ENCODE peak calls at places on chromosomes 6 and 20, in seven cellular contexts. J is CD8-positive, alpha-beta T cell; B is vagina; M is fibroblast of lung; U is dorsolateral prefrontal cortex; Q is A549; D is HCT116. P is an unnamed sample.

GRCh38 chr6:158642805-158643489 is 1.6 kb downstream of the DYNLT1 start:
- DNase-seq in B (peak), Q (no peak), M (no peak), U (no peak), J (peak), D (no peak), P (no peak)

GRCh38 chr6:37038297-37039198 is 33.1 kb downstream of the FGD2 start:
- DNase-seq in B (no peak), M (peak), D (no peak), Q (no peak), U (no peak), J (no peak), P (peak)

GRCh38 chr6:35140991-35141720 is at the start of gene TCP11:
- DNase-seq in D (no peak), Q (no peak), M (no peak), J (peak), B (no peak), U (no peak), P (peak)

GRCh38 chr6:99344289-99344688 is 5.2 kb downstream of the FAXC start:
- DNase-seq in D (no peak), M (peak), U (no peak), Q (no peak), J (no peak), B (no peak), P (no peak)

GRCh38 chr20:5221078-5221430 is 94.2 kb downstream of the CDS2 start:
- DNase-seq in B (no peak), U (no peak), M (no peak), Q (no peak), D (no peak), J (no peak), P (no peak)

GRCh38 chr6:38091626-38092025 is 272.1 kb downstream of the ZFAND3 start:
- DNase-seq in D (no peak), U (no peak), Q (no peak), B (no peak), J (no peak), M (no peak), P (no peak)

GRCh38 chr6:26250806-26251075 is 114.3 kb upstream of the BTN3A2 start:
- DNase-seq in M (no peak), D (no peak), U (no peak), J (peak), Q (no peak), B (no peak), P (no peak)

GRCh38 chr6:2737885-2738284 is 12.8 kb downstream of the MYLK4 start:
- DNase-seq in D (no peak), U (no peak), M (no peak), Q (no peak), J (no peak), B (no peak), P (no peak)

GRCh38 chr6:31266721-31267360 is 5.1 kb downstream of the HLA-C start:
- DNase-seq in D (no peak), B (no peak), J (no peak), Q (no peak), M (no peak), U (no peak), P (no peak)

GRCh38 chr6:54093306-54093705 is 17.9 kb upstream of the MLIP start:
- DNase-seq in D (no peak), U (no peak), J (no peak), B (no peak), M (no peak), Q (no peak), P (no peak)

GRCh38 chr20:51831891-51832675 is 29.8 kb upstream of the SALL4 start:
- DNase-seq in U (no peak), Q (no peak), B (no peak), M (peak), J (no peak), D (no peak), P (no peak)

GRCh38 chr6:17869010-17869752 is 118.3 kb downstream of the KIF13A start:
- DNase-seq in M (no peak), U (peak), J (no peak), D (no peak), Q (no peak), B (no peak), P (no peak)

GRCh38 chr20:31909253-31910070 is 39.0 kb downstream of the TTLL9 start:
- DNase-seq in Q (no peak), B (no peak), J (no peak), D (no peak), M (no peak), U (no peak), P (no peak)

GRCh38 chr6:31912186-31912585 is 10.3 kb upstream of the ZBTB12 start:
- DNase-seq in D (no peak), B (no peak), U (no peak), M (no peak), J (no peak), Q (no peak), P (no peak)

GRCh38 chr20:36491901-36492617 is 49.3 kb upstream of the MYL9 start:
- DNase-seq in D (no peak), M (no peak), B (no peak), Q (no peak), J (peak), U (no peak), P (no peak)

GRCh38 chr6:12911387-12911960 is 194.9 kb downstream of the PHACTR1 start:
- DNase-seq in D (no peak), B (no peak), M (peak), J (no peak), Q (peak), U (no peak), P (no peak)

GRCh38 chr6:11251553-11252358 is 19.3 kb upstream of the NEDD9 start:
- DNase-seq in J (no peak), M (peak), U (peak), B (no peak), D (no peak), Q (no peak), P (peak)

GRCh38 chr6:29112135-29112534 is 4.3 kb downstream of the OR2J3 start:
- DNase-seq in U (no peak), D (peak), B (no peak), J (no peak), Q (peak), M (no peak), P (no peak)

GRCh38 chr6:28811873-28812272 is 111.9 kb downstream of the TRIM27 start:
- DNase-seq in Q (peak), D (no peak), U (no peak), M (no peak), B (no peak), J (no peak), P (no peak)

GRCh38 chr20:11496382-11496781 is 421.3 kb upstream of the BTBD3 start:
- DNase-seq in J (no peak), B (no peak), Q (peak), M (no peak), D (no peak), U (no peak), P (no peak)

GRCh38 chr6:149166324-149166723 is 151.2 kb upstream of the TAB2 start:
- DNase-seq in B (no peak), M (no peak), J (no peak), D (no peak), U (no peak), Q (no peak), P (no peak)

GRCh38 chr6:7431594-7432390 is 42.2 kb downstream of the RIOK1 start:
- DNase-seq in U (no peak), J (no peak), B (no peak), D (no peak), Q (no peak), M (no peak), P (no peak)

GRCh38 chr20:549720-550496 is 6.3 kb upstream of the CSNK2A1 start:
- DNase-seq in Q (no peak), D (no peak), U (no peak), B (no peak), M (no peak), J (no peak), P (no peak)

GRCh38 chr6:3882865-3883264 is 33.7 kb downstream of the FAM50B start:
- DNase-seq in M (peak), D (no peak), Q (no peak), J (no peak), U (no peak), B (no peak), P (no peak)

GRCh38 chr6:109397020-109397419 is 14.8 kb upstream of the CD164 start:
- DNase-seq in B (no peak), J (no peak), Q (peak), D (no peak), U (no peak), M (peak), P (no peak)

GRCh38 chr20:49893242-49894072 is 21.9 kb downstream of the SPATA2 start:
- DNase-seq in B (no peak), U (peak), J (no peak), Q (no peak), D (no peak), M (no peak), P (no peak)

GRCh38 chr20:62332989-62333819 is 30.4 kb downstream of the ADRM1 start:
- DNase-seq in B (no peak), M (no peak), J (no peak), U (no peak), Q (no peak), D (no peak), P (no peak)

GRCh38 chr20:63844384-63845025 is 13.4 kb upstream of the ZBTB46 start:
- DNase-seq in J (no peak), B (no peak), M (no peak), U (no peak), D (no peak), Q (no peak), P (no peak)

GRCh38 chr20:54355631-54356280 is 119.6 kb upstream of the DOK5 start:
- DNase-seq in J (no peak), Q (no peak), D (no peak), B (no peak), M (peak), U (no peak), P (no peak)

GRCh38 chr6:108632441-108632840 is 71.7 kb downstream of the FOXO3 start:
- DNase-seq in J (no peak), Q (no peak), M (no peak), D (no peak), B (no peak), U (no peak), P (no peak)

GRCh38 chr6:150905769-150906168 is 40.3 kb downstream of the MTHFD1L start:
- DNase-seq in J (no peak), D (no peak), B (no peak), M (no peak), Q (no peak), U (no peak), P (no peak)

GRCh38 chr20:58784321-58785074 is 66.2 kb downstream of the GNAS-AS1 start:
- DNase-seq in B (no peak), J (no peak), D (no peak), M (no peak), Q (no peak), U (no peak), P (no peak)

GRCh38 chr6:75546401-75546800 is 52.8 kb upstream of the FILIP1 start:
- DNase-seq in B (no peak), J (no peak), M (peak), D (no peak), Q (peak), U (no peak), P (no peak)

GRCh38 chr6:137313928-137314855 is 95.0 kb upstream of the IFNGR1 start:
- DNase-seq in M (peak), Q (peak), B (no peak), J (peak), D (peak), U (peak), P (peak)

GRCh38 chr20:38418509-38419204 is 16.5 kb downstream of the SNHG17 start:
- DNase-seq in Q (no peak), B (peak), D (no peak), U (peak), J (no peak), M (peak), P (peak)

GRCh38 chr20:62120990-62121775 is 1.1 kb upstream of the LSM14B start:
- DNase-seq in J (no peak), B (no peak), M (peak), Q (peak), U (no peak), D (peak), P (no peak)

GRCh38 chr20:6956574-6956973 is 189.1 kb downstream of the BMP2 start:
- DNase-seq in Q (no peak), M (no peak), U (no peak), B (no peak), J (no peak), D (no peak), P (no peak)

GRCh38 chr6:43506667-43507471 is 3.3 kb downstream of the LRRC73 start:
- DNase-seq in U (peak), B (no peak), D (peak), M (peak), J (peak), Q (peak), P (peak)

GRCh38 chr6:144283781-144284473 is 1.2 kb upstream of the UTRN start:
- DNase-seq in M (peak), B (no peak), Q (no peak), U (no peak), D (no peak), J (no peak), P (no peak)
- TF ChIP-seq CTCF in M (peak), B (no peak), Q (no peak), U (no peak), D (no peak), J (no peak), P (no peak)

GRCh38 chr20:33249456-33249855 is 13.7 kb downstream of the BPIFA1 start:
- DNase-seq in M (no peak), D (no peak), B (no peak), Q (no peak), J (no peak), U (no peak), P (no peak)
- H3K27ac ChIP-seq in M (no peak), D (no peak), B (no peak), Q (no peak), J (no peak), U (no peak), P (no peak)

GRCh38 chr6:105587349-105588115 is 184.7 kb upstream of the PREP start:
- DNase-seq in Q (peak), M (no peak), J (peak), D (no peak), B (no peak), U (no peak), P (no peak)
- H3K4me3 ChIP-seq in Q (no peak), M (no peak), J (peak), D (no peak), B (no peak), U (no peak), P (no peak)

GRCh38 chr6:119116712-119117281 is 38.3 kb upstream of the FAM184A start:
- DNase-seq in Q (no peak), J (no peak), U (no peak), M (no peak), D (no peak), B (no peak), P (no peak)
- TF ChIP-seq CTCF in Q (no peak), J (peak), U (no peak), M (peak), D (no peak), B (no peak), P (no peak)

DNA sequence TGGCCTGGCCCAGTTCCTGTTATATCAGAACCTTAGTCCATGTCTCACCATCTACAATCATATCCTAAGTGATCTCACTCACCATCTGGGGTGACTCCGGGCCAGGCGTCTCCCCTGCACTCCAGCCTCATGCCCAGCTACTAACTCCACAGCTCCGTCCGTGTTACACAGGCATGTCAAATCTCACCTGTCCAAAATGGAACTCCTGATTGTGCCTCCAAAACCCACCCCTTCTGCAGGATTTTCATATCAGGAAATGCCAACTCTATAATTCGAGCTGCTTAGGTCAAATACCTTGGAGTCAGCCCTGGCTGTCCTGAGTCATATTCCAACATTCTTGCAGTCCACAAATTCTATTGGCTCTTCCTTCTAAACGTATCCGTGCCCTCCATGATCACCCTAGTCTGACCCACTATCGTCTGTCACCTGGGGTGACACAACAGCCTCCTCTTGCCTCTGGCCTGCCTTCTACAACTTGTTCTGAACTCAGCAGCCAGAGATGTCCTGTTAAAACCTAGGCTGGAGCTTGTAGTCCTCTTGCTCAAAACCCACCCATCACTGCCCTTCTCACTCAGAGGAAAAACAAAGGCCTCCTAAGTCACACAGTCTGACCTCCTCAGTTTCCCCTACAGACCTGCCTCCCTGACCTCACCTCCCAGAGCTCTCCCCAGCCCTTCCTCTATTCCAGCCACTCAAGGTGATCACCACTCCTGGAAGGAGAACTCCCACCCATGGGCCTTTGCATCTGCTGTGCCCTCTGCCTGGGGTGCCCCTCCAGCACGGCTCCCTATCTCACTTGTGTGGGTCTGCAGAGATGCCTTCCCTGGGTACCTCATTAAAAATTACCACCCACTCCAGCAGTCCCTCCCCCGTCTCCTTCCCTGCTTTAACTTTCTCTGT is 85.3 kb upstream of the SIRPA start:
- DNase-seq in U (no peak), B (peak), Q (peak), D (no peak), J (no peak), M (no peak), P (no peak)
- H3K27ac ChIP-seq in U (peak), B (peak), Q (peak), D (no peak), J (no peak), M (peak), P (no peak)

P was measured in heart right ventricle.